ENCODE peak calls at places on chromosomes 13 and 19, in eight cellular contexts. U is stimulated activated CD4-positive, alpha-beta T cell treated with anti-CD3 and anti-CD28 coated beads, Interleukin-2, amount 100 ng/mL, for 48 hours; F is WTC11; B is GF-D8; M is activated CD8-positive, alpha-beta memory T cell treated with anti-CD3 and anti-CD28 coated beads for 1 hour; G is activated CD4-positive, alpha-beta T cell treated with anti-CD3 and anti-CD28 coated beads, Interleukin-2, amount 10 ng/mL, durations not matched to agents 7 days and 5 days; L is astrocyte of the cerebellum; I is T-helper 1 cell. H is an unnamed sample.

GRCh38 chr19:39502640-39503417 is 4.1 kb downstream of the DLL3 start:
- DNase-seq in U (peak), F (peak), B (peak), M (peak), G (peak), L (no peak), I (peak), H (peak)

GRCh38 chr13:79457948-79458347 is 23.0 kb upstream of the NDFIP2 start:
- DNase-seq in U (no peak), F (no peak), B (peak), M (no peak), G (no peak), L (no peak), I (no peak), H (no peak)

GRCh38 chr19:39475748-39476147 is 4.9 kb upstream of the TIMM50 start:
- DNase-seq in U (no peak), F (no peak), B (no peak), M (no peak), G (no peak), L (no peak), I (no peak), H (peak)

GRCh38 chr19:15263361-15263985 is 31.2 kb upstream of the EPHX3 start:
- DNase-seq in U (no peak), F (no peak), B (no peak), M (no peak), G (no peak), L (no peak), I (no peak), H (no peak)

GRCh38 chr13:45742985-45743384 is 40.9 kb downstream of the CBY2 start:
- DNase-seq in U (no peak), F (no peak), B (no peak), M (no peak), G (no peak), L (no peak), I (no peak), H (no peak)

GRCh38 chr13:29849071-29849541 is 1.3 kb downstream of the UBL3 start:
- DNase-seq in U (peak), F (no peak), B (peak), M (no peak), G (peak), L (no peak), I (no peak), H (no peak)

GRCh38 chr19:41324921-41325639 is 15.1 kb downstream of the CCDC97 start:
- DNase-seq in U (no peak), F (peak), B (no peak), M (no peak), G (no peak), L (no peak), I (no peak), H (peak)

GRCh38 chr13:113057084-113057483 is 48.5 kb upstream of the F7 start:
- DNase-seq in U (no peak), F (no peak), B (no peak), M (no peak), G (no peak), L (no peak), I (no peak), H (peak)

GRCh38 chr19:50464348-50464747 is 12.0 kb upstream of the EMC10 start:
- DNase-seq in U (no peak), F (no peak), B (no peak), M (no peak), G (no peak), L (no peak), I (no peak), H (no peak)

GRCh38 chr19:38559428-38560401 is 58.0 kb downstream of the MAP4K1 start:
- DNase-seq in U (no peak), F (no peak), B (no peak), M (no peak), G (peak), L (no peak), I (no peak), H (peak)

GRCh38 chr19:45975296-45975695 is 1.6 kb upstream of the NOVA2 start:
- DNase-seq in U (no peak), F (no peak), B (no peak), M (no peak), G (no peak), L (no peak), I (no peak), H (no peak)

GRCh38 chr19:13850910-13851753 is 25.8 kb upstream of the NANOS3 start:
- DNase-seq in U (no peak), F (no peak), B (no peak), M (no peak), G (no peak), L (peak), I (no peak), H (peak)

GRCh38 chr19:13588953-13589833 is 82.9 kb upstream of the CACNA1A start:
- DNase-seq in U (peak), F (peak), B (no peak), M (peak), G (peak), L (peak), I (peak), H (peak)

GRCh38 chr13:42223681-42224080 is 48.3 kb upstream of the AKAP11 start:
- DNase-seq in U (no peak), F (no peak), B (no peak), M (no peak), G (no peak), L (no peak), I (no peak), H (no peak)

GRCh38 chr19:53015159-53015558 is 1.4 kb downstream of the ERVV-1 start:
- DNase-seq in U (no peak), F (no peak), B (no peak), M (no peak), G (no peak), L (no peak), I (no peak), H (no peak)

GRCh38 chr19:7603919-7604318 is 8.3 kb downstream of the CAMSAP3 start:
- DNase-seq in U (no peak), F (no peak), B (no peak), M (no peak), G (no peak), L (no peak), I (no peak), H (no peak)

GRCh38 chr19:28409859-28410258 is 803.1 kb downstream of the UQCRFS1 start:
- DNase-seq in U (no peak), F (no peak), B (no peak), M (no peak), G (no peak), L (no peak), I (no peak), H (no peak)

GRCh38 chr19:36140289-36141038 is 598 bp downstream of the CAPNS1 start:
- DNase-seq in U (peak), F (peak), B (peak), M (no peak), G (peak), L (no peak), I (peak), H (peak)

GRCh38 chr19:9945319-9945966 is 9.1 kb upstream of the OLFM2 start:
- DNase-seq in U (no peak), F (peak), B (no peak), M (no peak), G (no peak), L (peak), I (no peak), H (peak)

GRCh38 chr13:46071590-46072249 is 19.2 kb upstream of the ZC3H13 start:
- DNase-seq in U (no peak), F (peak), B (no peak), M (no peak), G (no peak), L (no peak), I (no peak), H (no peak)

GRCh38 chr13:98442391-98443230 is 134.3 kb downstream of the STK24 start:
- DNase-seq in U (no peak), F (no peak), B (no peak), M (no peak), G (no peak), L (no peak), I (no peak), H (no peak)

GRCh38 chr19:55398200-55398947 is 9.2 kb downstream of the UBE2S start:
- DNase-seq in U (no peak), F (no peak), B (no peak), M (no peak), G (no peak), L (no peak), I (no peak), H (no peak)

GRCh38 chr19:44113784-44114390 is 688 bp downstream of the ZNF225 start:
- DNase-seq in U (no peak), F (no peak), B (no peak), M (no peak), G (no peak), L (no peak), I (no peak), H (no peak)

GRCh38 chr19:33767898-33768413 is 28.7 kb upstream of the KCTD15 start:
- DNase-seq in U (peak), F (peak), B (no peak), M (no peak), G (peak), L (no peak), I (no peak), H (no peak)

GRCh38 chr19:10692673-10693264 is 8.5 kb upstream of the QTRT1 start:
- DNase-seq in U (no peak), F (no peak), B (no peak), M (no peak), G (no peak), L (no peak), I (no peak), H (no peak)

GRCh38 chr13:75250526-75251183 is 231.3 kb downstream of the TBC1D4 start:
- DNase-seq in U (no peak), F (no peak), B (no peak), M (no peak), G (no peak), L (no peak), I (no peak), H (no peak)